ENCODE peak calls at places on chromosomes 2 and 18, in seven cellular contexts. U is mesenchymal stem cell; H is mammary epithelial cell; G is CD8-positive, alpha-beta memory T cell; I is cardiac muscle cell; F is CD4-positive, CD25-positive, alpha-beta regulatory T cell; M is right lobe of liver. P is an unnamed sample. For H3K4me1, the result is how much of the 10 kb centered on the place peaks cover.

GRCh38 chr2:69973335-69973735 is 11.9 kb upstream of the ASPRV1 start:
- DNase-seq in U (peak), I (peak), M (no peak), H (no peak), F (no peak), G (no peak), P (no peak)

GRCh38 chr2:40680547-40680946 is 228.7 kb upstream of the SLC8A1 start:
- DNase-seq in I (no peak), F (no peak), H (no peak), M (no peak), G (no peak), U (no peak), P (no peak)

GRCh38 chr2:55056024-55056521 is 5.8 kb upstream of the RTN4 start:
- DNase-seq in U (peak), H (no peak), M (no peak), I (peak), F (no peak), G (no peak), P (no peak)

GRCh38 chr18:79796531-79797390 is 977 bp upstream of the KCNG2 start:
- DNase-seq in H (no peak), G (peak), I (peak), F (no peak), U (no peak), M (no peak), P (no peak)

GRCh38 chr2:239044336-239044735 is 196.5 kb downstream of the TWIST2 start:
- DNase-seq in H (no peak), M (no peak), I (no peak), G (no peak), F (no peak), U (no peak), P (no peak)

GRCh38 chr2:127154985-127155650 is 48.2 kb upstream of the BIN1 start:
- DNase-seq in F (no peak), H (no peak), M (no peak), U (no peak), I (peak), G (no peak), P (no peak)

GRCh38 chr18:46155652-46156051 is 51.5 kb downstream of the HAUS1 start:
- DNase-seq in H (peak), I (peak), G (no peak), M (no peak), F (no peak), U (peak), P (peak)

GRCh38 chr18:41975287-41975683 is 20.3 kb downstream of the PIK3C3 start:
- DNase-seq in F (no peak), H (no peak), M (no peak), I (no peak), U (no peak), G (no peak), P (no peak)

GRCh38 chr2:26424211-26424610 is 22.5 kb downstream of the DRC1 start:
- DNase-seq in F (no peak), I (no peak), M (no peak), H (no peak), G (no peak), U (no peak), P (no peak)

GRCh38 chr18:35043207-35043606 is 2.0 kb downstream of the MAPRE2 start:
- DNase-seq in H (no peak), U (no peak), I (no peak), G (no peak), M (no peak), F (no peak), P (peak)

GRCh38 chr2:109069430-109070194 is 59.4 kb upstream of the SH3RF3 start:
- DNase-seq in F (no peak), G (no peak), U (no peak), M (no peak), I (no peak), H (peak), P (no peak)

GRCh38 chr2:95058466-95058988 is 33.0 kb downstream of the MAL start:
- DNase-seq in F (no peak), M (no peak), U (no peak), H (no peak), G (no peak), I (no peak), P (no peak)

GRCh38 chr2:202479090-202479489 is 103.0 kb downstream of the BMPR2 start:
- DNase-seq in U (no peak), F (no peak), H (no peak), M (no peak), G (no peak), I (peak), P (no peak)

GRCh38 chr2:38716185-38716584 is 35.0 kb downstream of the SRSF7 start:
- DNase-seq in I (peak), G (no peak), H (no peak), M (no peak), F (no peak), U (peak), P (no peak)

GRCh38 chr2:202635441-202636296 is 900 bp downstream of the FAM117B start:
- DNase-seq in G (peak), F (peak), U (peak), M (peak), I (peak), H (peak), P (peak)

DNA sequence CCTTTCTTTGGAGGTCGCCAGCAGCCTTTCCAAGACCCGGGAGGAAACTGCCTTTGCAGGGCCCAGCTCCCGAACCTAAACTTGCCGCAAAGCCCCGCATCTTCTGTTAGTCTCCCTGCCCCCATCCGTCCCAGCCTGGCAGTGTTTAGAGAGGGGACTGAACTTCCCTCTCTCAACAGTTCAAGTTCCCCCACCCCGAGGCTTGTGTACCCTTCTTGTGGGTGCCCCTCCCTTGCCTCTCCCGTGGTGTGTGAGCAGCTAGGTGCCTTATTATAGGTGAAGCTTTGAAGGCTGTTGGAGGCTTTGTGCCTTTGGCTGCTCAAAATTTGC is 1.4 kb downstream of the LBH start:
- DNase-seq in I (no peak), U (no peak), M (no peak), H (no peak), G (peak), F (peak), P (peak)
- H3K27ac ChIP-seq in I (peak), U (no peak), M (peak), H (no peak), G (peak), F (peak), P (peak)

DNA sequence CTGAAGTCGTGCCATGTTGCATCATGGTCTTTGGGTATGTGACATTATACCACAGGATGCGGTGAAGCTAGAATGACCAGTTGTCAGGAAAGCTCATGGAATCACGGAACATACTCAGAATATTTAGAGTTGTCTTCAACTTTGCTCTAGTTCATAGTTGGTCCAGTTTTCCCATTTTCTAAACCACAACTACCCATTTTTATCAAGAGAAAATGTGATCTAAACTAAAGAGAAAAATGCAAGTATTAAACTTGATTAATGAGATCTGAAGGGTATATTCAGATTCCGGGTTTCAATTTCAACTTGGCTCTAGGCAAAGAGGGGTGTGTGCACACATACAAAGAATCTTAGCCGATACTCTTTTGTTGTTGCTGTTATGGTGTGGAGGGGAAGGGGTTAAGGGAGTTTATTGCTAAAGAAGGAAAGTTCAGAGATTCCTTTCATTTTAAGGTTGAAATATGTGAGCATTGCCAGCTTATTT is 516.5 kb upstream of the ZEB2 start:
- DNase-seq in F (no peak), H (no peak), I (peak), U (no peak), M (no peak), G (no peak), P (no peak)
- H3K4me3 ChIP-seq in F (no peak), H (no peak), I (no peak), U (no peak), M (no peak), G (no peak), P (no peak)

DNA sequence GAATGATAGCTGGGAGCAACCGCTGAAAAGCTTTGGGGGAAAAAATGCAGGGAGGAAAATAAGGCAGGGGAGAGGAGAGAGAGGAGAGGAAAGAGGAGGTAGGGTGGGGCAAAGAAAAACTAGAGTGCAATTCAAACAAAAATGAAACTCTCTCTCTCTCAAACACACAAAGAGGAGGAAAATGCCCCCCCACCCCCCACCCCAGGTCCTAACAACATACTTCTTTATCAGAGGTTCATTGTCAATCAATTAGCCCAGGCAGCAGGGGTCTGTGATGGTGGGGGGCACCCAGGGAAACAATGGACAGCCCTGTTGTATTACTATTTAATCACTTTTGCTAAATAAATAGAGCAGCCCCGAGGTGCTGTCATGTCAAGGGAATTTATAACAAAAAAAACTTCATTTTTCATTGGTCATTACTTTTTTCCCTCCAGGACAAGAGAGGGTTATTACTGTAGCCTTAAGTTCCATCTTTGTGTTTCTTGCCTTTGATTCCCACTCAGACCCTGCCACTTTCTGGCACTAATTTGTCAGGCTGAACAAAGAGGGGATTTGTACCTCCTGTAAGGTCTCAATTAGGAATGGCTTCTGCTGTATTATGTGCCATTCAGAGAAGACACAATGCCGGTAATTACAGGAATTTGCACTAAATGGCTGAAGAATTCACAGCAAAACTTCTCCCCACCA is 55.0 kb downstream of the PLEKHM3 start:
- DNase-seq in M (no peak), H (no peak), F (no peak), G (no peak), I (no peak), U (no peak), P (no peak)
- H3K4me1 ChIP-seq in M (under half), H (under half), F (under half), G (under half), I (under half), U (under half), P (under half)

GRCh38 chr2:62672601-62673000 is 32.9 kb upstream of the EHBP1 start:
- DNase-seq in F (no peak), G (no peak), I (peak), H (no peak), M (no peak), U (peak), P (no peak)
- H3K27ac ChIP-seq in F (no peak), G (no peak), I (peak), H (no peak), M (no peak), U (peak), P (no peak)

GRCh38 chr2:33497177-33497787 is 20.8 kb downstream of the RASGRP3 start:
- DNase-seq in F (no peak), G (no peak), U (peak), M (no peak), I (peak), H (no peak), P (peak)
- H3K4me3 ChIP-seq in F (peak), G (no peak), U (no peak), M (no peak), I (no peak), H (no peak), P (no peak)

DNA sequence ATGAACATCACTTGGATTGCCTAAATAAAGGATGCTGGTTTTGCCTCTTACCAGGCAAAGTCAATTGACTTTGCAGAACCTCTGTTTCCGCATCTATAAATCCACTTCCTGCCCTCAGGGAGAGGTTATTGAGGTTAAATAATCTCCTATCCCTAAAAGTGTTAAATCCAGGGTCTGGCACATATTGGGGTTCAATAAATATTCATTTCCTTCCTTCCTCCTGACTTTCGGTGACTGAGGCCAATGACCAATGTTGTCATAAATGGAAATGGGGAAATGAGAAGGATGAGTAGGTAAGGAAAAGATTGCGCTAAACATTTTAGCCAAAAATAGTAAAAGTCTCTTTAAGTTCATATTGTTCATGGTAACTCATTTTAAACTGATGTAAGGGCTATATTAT is 16.0 kb downstream of the BCL2 start:
- DNase-seq in I (no peak), G (no peak), F (no peak), M (no peak), H (no peak), U (no peak), P (no peak)
- H3K4me1 ChIP-seq in I (under half), G (half or more), F (half or more), M (under half), H (under half), U (under half), P (half or more)

GRCh38 chr2:25275575-25275965 is 66.2 kb downstream of the DNMT3A start:
- DNase-seq in F (no peak), U (no peak), M (no peak), G (no peak), I (no peak), H (no peak), P (no peak)
- H3K27ac ChIP-seq in F (peak), U (no peak), M (peak), G (peak), I (peak), H (no peak), P (peak)

P was measured in CD4-positive, alpha-beta memory T cell.